ENCODE peak calls at places on chromosome 2, in seven cellular contexts. B is left colon, D is fibroblast of lung, J is H7, T is endothelial cell of umbilical vein, F is hypothalamus, N is NCI-H2171. W is an unnamed sample.

GRCh38 chr2:162963156-162963555 is 124.6 kb upstream of the KCNH7 start:
- DNase-seq in B (no peak), D (no peak), J (no peak), T (no peak), F (no peak), N (no peak), W (no peak)

GRCh38 chr2:15942711-15943345 is 2.5 kb downstream of the MYCN start:
- DNase-seq in B (peak), D (no peak), J (peak), T (no peak), F (no peak), N (no peak), W (no peak)

GRCh38 chr2:73962798-73963197 is 21.9 kb upstream of the TET3 start:
- DNase-seq in B (no peak), D (no peak), J (no peak), T (no peak), F (no peak), N (no peak), W (no peak)

GRCh38 chr2:28663359-28663758 is 88.3 kb upstream of the PPP1CB start:
- DNase-seq in B (no peak), D (peak), J (no peak), T (peak), F (no peak), N (no peak), W (no peak)

GRCh38 chr2:1727101-1727771 is 17.1 kb downstream of the PXDN start:
- DNase-seq in B (no peak), D (no peak), J (peak), T (no peak), F (no peak), N (no peak), W (no peak)

GRCh38 chr2:69754633-69755032 is 12.7 kb downstream of the ANXA4 start:
- DNase-seq in B (no peak), D (no peak), J (no peak), T (no peak), F (no peak), N (no peak), W (no peak)

GRCh38 chr2:85132834-85133637 is at the start of gene TCF7L1:
- DNase-seq in B (peak), D (peak), J (peak), T (peak), F (peak), N (peak), W (peak)

GRCh38 chr2:205352593-205352992 is 329.7 kb upstream of the NRP2 start:
- DNase-seq in B (no peak), D (peak), J (no peak), T (no peak), F (no peak), N (no peak), W (no peak)

GRCh38 chr2:146312899-146313298 is 1531.9 kb upstream of the ACVR2A start:
- DNase-seq in B (no peak), D (peak), J (no peak), T (peak), F (no peak), N (no peak), W (no peak)

W was measured in mucosa of descending colon.